ENCODE peak calls at places on chromosomes 6 and 20, in seven cellular contexts. T, Q, W, M, C, R and D are unnamed samples.

GRCh38 chr6:149082320-149082719 is 235.2 kb upstream of the TAB2 start:
- DNase-seq in T (peak; percentile 84), Q (peak; percentile 86), W (peak; percentile 73), M (peak; percentile 69), C (peak; percentile 85), R (peak; percentile 88), D (peak; percentile 77)

GRCh38 chr6:159969204-159969912 is 476 bp downstream of the IGF2R start:
- DNase-seq in T (no peak), Q (peak; percentile 31), W (no peak), M (peak; percentile 48), C (peak; percentile 62), R (peak; percentile 34), D (no peak)

GRCh38 chr6:132368916-132369481 is 32.3 kb downstream of the MOXD1 start:
- DNase-seq in T (no peak), Q (no peak), W (no peak), M (no peak), C (no peak), R (no peak), D (no peak)

GRCh38 chr20:62557425-62557824 is 81.6 kb upstream of the GATA5 start:
- DNase-seq in T (no peak), Q (no peak), W (peak; percentile 37), M (no peak), C (no peak), R (peak; percentile 44), D (no peak)

GRCh38 chr20:52945862-52946522 is 26.2 kb upstream of the TSHZ2 start:
- DNase-seq in T (no peak), Q (no peak), W (no peak), M (no peak), C (peak; percentile 35), R (no peak), D (no peak)

GRCh38 chr6:28542440-28543293 is 17.0 kb downstream of the GPX5 start:
- DNase-seq in T (peak; percentile 87), Q (no peak), W (peak; percentile 93), M (no peak), C (peak; percentile 90), R (peak; percentile 60), D (peak; percentile 42)

GRCh38 chr20:20373046-20373706 is 5.3 kb downstream of the INSM1 start:
- DNase-seq in T (peak; percentile 15), Q (no peak), W (no peak), M (no peak), C (no peak), R (no peak), D (no peak)

GRCh38 chr6:16774437-16774836 is 13.2 kb upstream of the ATXN1 start:
- DNase-seq in T (no peak), Q (no peak), W (no peak), M (no peak), C (no peak), R (no peak), D (no peak)

GRCh38 chr6:108736832-108737231 is 111.4 kb upstream of the ARMC2 start:
- DNase-seq in T (peak; percentile 89), Q (no peak), W (peak; percentile 42), M (no peak), C (peak; percentile 69), R (peak; percentile 35), D (peak; percentile 38)

GRCh38 chr6:108741346-108741989 is 106.8 kb upstream of the ARMC2 start:
- DNase-seq in T (no peak), Q (no peak), W (no peak), M (no peak), C (no peak), R (no peak), D (no peak)

GRCh38 chr6:108737594-108738546 is 110.4 kb upstream of the ARMC2 start:
- DNase-seq in T (peak; percentile 91), Q (peak; percentile 48), W (peak; percentile 59), M (no peak), C (peak; percentile 77), R (peak; percentile 57), D (peak; percentile 55)

GRCh38 chr6:108739496-108740330 is 108.5 kb upstream of the ARMC2 start:
- DNase-seq in T (no peak), Q (peak; percentile 48), W (no peak), M (no peak), C (no peak), R (peak; percentile 49), D (peak; percentile 49)

GRCh38 chr6:108738684-108739406 is 109.4 kb upstream of the ARMC2 start:
- DNase-seq in T (no peak), Q (no peak), W (no peak), M (no peak), C (no peak), R (no peak), D (no peak)
- H3K4me3 ChIP-seq in T (no peak overlapping the region), Q (no peak overlapping the region), W (no peak overlapping the region), M (no peak overlapping the region), C (no peak overlapping the region), R (no peak overlapping the region), D (no peak overlapping the region)

GRCh38 chr6:123777554-123777953 is 26.1 kb upstream of the NKAIN2 start:
- DNase-seq in T (peak; percentile 55), Q (no peak), W (no peak), M (no peak), C (no peak), R (no peak), D (peak; percentile 16)
- TF ChIP-seq CTCF in T (no peak), Q (no peak), W (no peak), M (no peak), C (peak; percentile 45), R (no peak), D (peak; percentile 27)

DNA sequence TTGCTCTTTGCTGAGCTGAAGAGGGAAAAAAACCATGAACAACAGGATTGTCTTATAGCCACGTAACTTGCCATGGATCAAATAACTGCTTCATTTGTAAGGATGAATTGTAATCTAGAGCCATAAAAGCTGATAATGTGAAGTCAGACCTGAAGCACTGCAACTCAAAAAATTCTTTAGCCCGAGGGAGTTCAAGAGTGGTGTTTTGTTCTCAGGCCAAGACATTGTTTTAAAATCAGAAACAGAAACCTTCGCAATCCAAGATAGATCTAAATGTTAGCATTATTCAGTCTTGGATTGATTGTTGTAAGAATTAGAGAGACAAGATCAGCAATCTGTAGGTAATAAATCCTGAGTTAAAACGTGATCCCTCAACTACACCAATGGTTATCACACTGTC is at the start of gene TRAPPC3L:
- DNase-seq in T (no peak), Q (no peak), W (no peak), M (no peak), C (no peak), R (no peak), D (no peak)
- H3K4me3 ChIP-seq in T (no peak within 1 kb of the TSS), Q (no peak within 1 kb of the TSS), W (no peak within 1 kb of the TSS), M (no peak within 1 kb of the TSS), C (no peak within 1 kb of the TSS), R (no peak within 1 kb of the TSS), D (no peak within 1 kb of the TSS)

GRCh38 chr6:145734486-145735355 is 599 bp downstream of the EPM2A start:
- DNase-seq in T (peak; percentile 88), Q (peak; percentile 87), W (peak; percentile 91), M (peak; percentile 88), C (peak; percentile 94), R (peak; percentile 93), D (peak; percentile 62)

GRCh38 chr6:145733770-145734169 is 1.6 kb downstream of the EPM2A start:
- DNase-seq in T (no peak), Q (no peak), W (no peak), M (no peak), C (no peak), R (no peak), D (no peak)

GRCh38 chr6:145736854-145737181 is 1.5 kb upstream of the EPM2A start:
- DNase-seq in T (peak; percentile 72), Q (no peak), W (no peak), M (no peak), C (peak; percentile 32), R (peak; percentile 22), D (peak; percentile 24)

GRCh38 chr6:145733207-145733606 is 2.1 kb downstream of the EPM2A start:
- DNase-seq in T (no peak), Q (no peak), W (no peak), M (no peak), C (no peak), R (no peak), D (no peak)

GRCh38 chr6:145735356-145736165 is at the start of gene EPM2A:
- DNase-seq in T (peak; percentile 82), Q (peak; percentile 87), W (peak; percentile 79), M (peak; percentile 87), C (peak; percentile 89), R (peak; percentile 90), D (peak; percentile 44)
- TF ChIP-seq CTCF in T (no peak), Q (no peak), W (no peak), M (no peak), C (no peak), R (no peak), D (no peak)